ENCODE peak calls at places on chromosome 11, in seven cellular contexts. U is fibroblast of pulmonary artery, K is right lobe of liver, C is cardiac fibroblast, H is cardiac muscle cell, B is astrocyte of the cerebellum, R is PC-9. L is an unnamed sample.

GRCh38 chr11:12802418-12803085 is 128.3 kb downstream of the TEAD1 start:
- DNase-seq in U (peak), K (peak), C (peak), H (no peak), B (peak), R (peak), L (no peak)

GRCh38 chr11:66116576-66117361 is 46.7 kb downstream of the PACS1 start:
- DNase-seq in U (no peak), K (no peak), C (no peak), H (no peak), B (no peak), R (no peak), L (no peak)

GRCh38 chr11:130227373-130227772 is 67.8 kb downstream of the ST14 start:
- DNase-seq in U (no peak), K (no peak), C (no peak), H (no peak), B (no peak), R (no peak), L (no peak)

GRCh38 chr11:38176812-38177322 is 1578.8 kb upstream of the RAG2 start:
- DNase-seq in U (no peak), K (no peak), C (no peak), H (no peak), B (no peak), R (no peak), L (no peak)

GRCh38 chr11:75784085-75784478 is 15.5 kb downstream of the DGAT2 start:
- DNase-seq in U (no peak), K (no peak), C (no peak), H (no peak), B (no peak), R (no peak), L (no peak)

GRCh38 chr11:112344040-112344413 is 83.4 kb upstream of the PLET1 start:
- DNase-seq in U (no peak), K (no peak), C (no peak), H (no peak), B (no peak), R (peak), L (no peak)

GRCh38 chr11:123111465-123111864 is 49.5 kb upstream of the HSPA8 start:
- DNase-seq in U (peak), K (no peak), C (peak), H (peak), B (no peak), R (peak), L (no peak)

GRCh38 chr11:73177380-73178091 is 35.4 kb upstream of the FCHSD2 start:
- DNase-seq in U (peak), K (peak), C (no peak), H (no peak), B (no peak), R (no peak), L (no peak)

GRCh38 chr11:134761361-134761760 is 349.3 kb upstream of the B3GAT1 start:
- DNase-seq in U (no peak), K (no peak), C (no peak), H (no peak), B (no peak), R (no peak), L (no peak)

GRCh38 chr11:45723421-45723820 is 58.0 kb upstream of the CHST1 start:
- DNase-seq in U (no peak), K (no peak), C (no peak), H (no peak), B (no peak), R (no peak), L (no peak)

GRCh38 chr11:120199613-120200012 is 11.2 kb upstream of the OAF start:
- DNase-seq in U (no peak), K (no peak), C (no peak), H (no peak), B (no peak), R (no peak), L (no peak)

GRCh38 chr11:22069844-22070243 is 123.0 kb upstream of the ANO5 start:
- DNase-seq in U (no peak), K (no peak), C (no peak), H (no peak), B (no peak), R (no peak), L (no peak)

GRCh38 chr11:9565822-9566560 is 7.5 kb upstream of the WEE1 start:
- DNase-seq in U (peak), K (no peak), C (peak), H (peak), B (peak), R (peak), L (peak)

GRCh38 chr11:129117595-129118350 is 74.4 kb downstream of the ARHGAP32 start:
- DNase-seq in U (peak), K (peak), C (peak), H (peak), B (peak), R (peak), L (peak)

GRCh38 chr11:73532310-73532709 is 65.6 kb downstream of the FAM168A start:
- DNase-seq in U (no peak), K (no peak), C (no peak), H (no peak), B (no peak), R (no peak), L (no peak)

GRCh38 chr11:7115775-7116174 is 27.0 kb downstream of the RBMXL2 start:
- DNase-seq in U (peak), K (no peak), C (peak), H (no peak), B (no peak), R (no peak), L (no peak)

GRCh38 chr11:15824060-15824459 is 532.3 kb downstream of the SOX6 start:
- DNase-seq in U (no peak), K (no peak), C (peak), H (no peak), B (no peak), R (no peak), L (no peak)

GRCh38 chr11:130894322-130895025 is 21.8 kb downstream of the SNX19 start:
- DNase-seq in U (peak), K (peak), C (peak), H (peak), B (peak), R (peak), L (peak)

GRCh38 chr11:85431319-85431718 is 195.8 kb downstream of the DLG2 start:
- DNase-seq in U (no peak), K (no peak), C (no peak), H (no peak), B (no peak), R (no peak), L (no peak)

GRCh38 chr11:8828580-8829358 is 82.2 kb upstream of the AKIP1 start:
- DNase-seq in U (no peak), K (peak), C (no peak), H (no peak), B (no peak), R (no peak), L (no peak)

GRCh38 chr11:122207921-122208764 is 92.1 kb upstream of the BLID start:
- DNase-seq in U (peak), K (no peak), C (peak), H (no peak), B (no peak), R (no peak), L (no peak)

GRCh38 chr11:12281571-12282478 is 95.5 kb upstream of the PARVA start:
- DNase-seq in U (peak), K (peak), C (peak), H (peak), B (peak), R (no peak), L (peak)

GRCh38 chr11:66050581-66051231 is 1.5 kb upstream of the SF3B2 start:
- DNase-seq in U (no peak), K (no peak), C (no peak), H (no peak), B (no peak), R (no peak), L (no peak)

GRCh38 chr11:95148421-95148820 is 58.8 kb downstream of the ENDOD1 start:
- DNase-seq in U (no peak), K (no peak), C (no peak), H (no peak), B (no peak), R (no peak), L (no peak)

GRCh38 chr11:125224391-125225015 is 60.0 kb downstream of the PKNOX2 start:
- DNase-seq in U (peak), K (no peak), C (peak), H (peak), B (no peak), R (no peak), L (no peak)

GRCh38 chr11:42034821-42035220 is 575.4 kb upstream of the LRRC4C start:
- DNase-seq in U (no peak), K (no peak), C (no peak), H (no peak), B (no peak), R (no peak), L (no peak)

GRCh38 chr11:126474220-126474619 is 118.7 kb downstream of the ST3GAL4 start:
- DNase-seq in U (no peak), K (no peak), C (no peak), H (no peak), B (no peak), R (no peak), L (no peak)

GRCh38 chr11:18277560-18278271 is 11.7 kb downstream of the SAA1 start:
- DNase-seq in U (peak), K (no peak), C (peak), H (no peak), B (no peak), R (no peak), L (no peak)

GRCh38 chr11:65530157-65530496 is 5.2 kb downstream of the SCYL1 start:
- DNase-seq in U (no peak), K (no peak), C (no peak), H (no peak), B (no peak), R (no peak), L (no peak)

GRCh38 chr11:124611016-124611571 is at the start of gene PANX3:
- DNase-seq in U (no peak), K (no peak), C (no peak), H (no peak), B (peak), R (no peak), L (no peak)

GRCh38 chr11:95577716-95578460 is 211.7 kb downstream of the FAM76B start:
- DNase-seq in U (peak), K (no peak), C (peak), H (no peak), B (no peak), R (peak), L (no peak)

GRCh38 chr11:6635082-6635932 is 16.1 kb upstream of the TPP1 start:
- DNase-seq in U (peak), K (peak), C (peak), H (no peak), B (no peak), R (no peak), L (no peak)

GRCh38 chr11:78350101-78350645 is 67.4 kb downstream of the GAB2 start:
- DNase-seq in U (peak), K (no peak), C (peak), H (no peak), B (no peak), R (no peak), L (no peak)

GRCh38 chr11:11978098-11978637 is 30.3 kb downstream of the DKK3 start:
- DNase-seq in U (no peak), K (no peak), C (no peak), H (no peak), B (no peak), R (no peak), L (no peak)

GRCh38 chr11:32316846-32317525 is 118.4 kb downstream of the WT1 start:
- DNase-seq in U (peak), K (no peak), C (peak), H (no peak), B (no peak), R (no peak), L (no peak)

GRCh38 chr11:74154621-74155281 is 16.1 kb downstream of the C2CD3 start:
- DNase-seq in U (peak), K (no peak), C (peak), H (no peak), B (no peak), R (peak), L (no peak)

DNA sequence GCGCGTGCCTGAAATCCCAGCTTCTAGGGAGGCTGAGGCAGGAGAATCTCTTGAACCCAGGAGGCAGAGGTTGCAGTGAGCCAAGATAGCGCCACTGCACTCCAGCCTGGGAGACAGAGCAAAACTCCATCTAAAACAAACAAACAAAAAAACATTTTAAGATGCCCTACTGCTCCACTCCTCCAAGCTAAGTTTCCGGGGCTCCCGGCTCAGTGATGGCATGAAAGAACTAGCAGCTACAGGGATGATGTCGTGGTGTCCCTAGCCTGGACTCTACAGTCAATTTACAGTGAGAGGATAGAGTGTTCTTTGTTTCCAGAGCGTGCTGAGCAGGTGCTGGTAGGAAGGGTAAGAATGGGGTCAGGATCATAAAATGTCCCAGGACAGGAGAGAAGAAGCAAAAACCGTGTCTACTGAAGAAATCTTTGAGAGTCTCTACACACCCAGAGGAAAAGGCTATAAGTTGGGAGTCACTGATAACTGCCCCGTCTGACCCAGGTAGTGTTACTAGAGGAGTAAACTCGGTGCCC is 1.2 kb upstream of the ZBTB3 start:
- DNase-seq in U (no peak), K (no peak), C (no peak), H (no peak), B (no peak), R (no peak), L (no peak)
- H3K4me3 ChIP-seq in U (no peak), K (no peak), C (no peak), H (no peak), B (no peak), R (peak), L (no peak)

GRCh38 chr11:64185323-64186204 is at the start of gene STIP1:
- DNase-seq in U (peak), K (peak), C (peak), H (peak), B (peak), R (peak), L (peak)
- TF ChIP-seq CTCF in U (peak), K (peak), C (peak), H (peak), B (peak), R (peak), L (peak)

DNA sequence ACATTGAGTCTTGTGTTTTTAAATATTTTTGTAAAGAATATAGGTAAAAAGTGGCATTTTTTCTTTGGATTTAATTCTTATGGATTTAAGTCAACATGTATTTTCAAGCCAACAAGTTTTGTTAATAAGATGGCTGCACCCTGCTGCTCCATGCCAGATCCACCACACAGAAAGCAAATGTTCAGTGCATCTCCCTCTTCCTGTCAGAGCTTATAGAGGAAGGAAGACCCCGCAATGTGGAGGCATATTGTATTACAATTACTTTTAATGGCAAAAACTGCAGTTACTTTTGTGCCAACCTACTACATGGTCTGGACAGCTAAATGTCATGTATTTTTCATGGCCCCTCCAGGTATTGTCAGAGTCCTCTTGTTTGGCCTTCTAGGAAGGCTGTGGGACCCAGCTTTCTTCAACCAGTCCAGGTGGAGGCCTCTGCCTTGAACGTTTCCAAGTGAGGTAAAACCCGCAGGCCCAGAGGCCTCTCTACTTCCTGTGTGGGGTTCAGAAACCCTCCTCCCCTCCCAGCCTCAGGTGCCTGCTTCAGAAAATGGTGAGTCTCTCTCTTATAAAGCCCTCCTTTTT is at the start of gene CD3E:
- DNase-seq in U (no peak), K (no peak), C (no peak), H (no peak), B (no peak), R (no peak), L (no peak)
- H3K4me3 ChIP-seq in U (no peak), K (no peak), C (no peak), H (no peak), B (no peak), R (no peak), L (no peak)

DNA sequence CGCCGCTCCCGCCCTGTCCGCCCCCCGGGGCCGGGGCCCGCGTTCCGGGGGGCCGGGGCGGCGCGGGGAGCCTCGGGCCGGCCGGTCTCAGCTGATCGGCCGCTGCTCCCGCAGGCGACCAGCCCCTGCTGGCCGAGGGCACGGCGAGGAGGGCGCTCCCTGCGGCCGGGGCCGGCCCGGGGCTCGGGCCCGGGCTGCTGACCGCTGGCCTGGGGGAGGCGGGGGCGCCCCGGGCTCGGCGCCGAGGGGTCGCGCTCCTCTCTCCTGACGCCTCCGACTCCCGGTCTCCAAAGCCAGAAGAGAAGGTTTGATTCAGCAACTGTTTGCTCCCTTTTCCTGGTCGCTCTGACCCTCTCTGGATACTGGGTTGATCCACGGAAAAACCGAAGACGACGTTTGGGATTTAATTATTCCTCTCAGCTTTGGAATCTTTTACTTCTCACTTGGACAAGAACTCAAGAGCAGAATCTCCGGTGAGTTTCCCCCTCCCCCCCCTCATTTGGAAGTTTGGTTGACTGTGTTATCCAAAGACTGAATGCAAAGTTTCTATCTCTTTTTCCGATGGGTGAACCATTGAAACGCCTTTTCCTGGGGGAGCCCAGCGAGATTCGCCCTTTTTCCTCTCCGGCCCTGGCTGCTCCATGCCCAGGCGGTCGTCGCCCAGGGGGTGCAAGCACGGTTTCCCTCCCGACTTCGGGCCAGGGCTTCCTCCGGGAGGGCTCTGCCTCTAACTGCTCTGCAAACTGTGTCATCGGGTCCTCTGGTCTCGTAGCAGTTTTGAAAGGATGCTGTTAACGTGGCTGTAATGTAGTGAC is 721 bp downstream of the KDM2A start:
- DNase-seq in U (no peak), K (peak), C (peak), H (peak), B (no peak), R (no peak), L (no peak)
- TF ChIP-seq CTCF in U (no peak), K (peak), C (no peak), H (no peak), B (no peak), R (no peak), L (peak)

GRCh38 chr11:92246637-92247036 is 22.0 kb downstream of the FAT3 start:
- DNase-seq in U (no peak), K (no peak), C (peak), H (no peak), B (no peak), R (peak), L (no peak)
- H3K4me3 ChIP-seq in U (no peak), K (no peak), C (no peak), H (no peak), B (no peak), R (no peak), L (no peak)

GRCh38 chr11:117823941-117824420 is 563 bp downstream of the FXYD2 start:
- DNase-seq in U (peak), K (peak), C (peak), H (no peak), B (no peak), R (no peak), L (no peak)

GRCh38 chr11:117822522-117823033 is 2.0 kb downstream of the FXYD2 start:
- DNase-seq in U (no peak), K (no peak), C (no peak), H (no peak), B (no peak), R (no peak), L (no peak)

GRCh38 chr11:117824571-117825537 is at the start of gene FXYD2:
- DNase-seq in U (peak), K (peak), C (no peak), H (no peak), B (no peak), R (no peak), L (no peak)

GRCh38 chr11:117822031-117822521 is 2.5 kb downstream of the FXYD2 start:
- DNase-seq in U (peak), K (peak), C (no peak), H (peak), B (no peak), R (no peak), L (no peak)

DNA sequence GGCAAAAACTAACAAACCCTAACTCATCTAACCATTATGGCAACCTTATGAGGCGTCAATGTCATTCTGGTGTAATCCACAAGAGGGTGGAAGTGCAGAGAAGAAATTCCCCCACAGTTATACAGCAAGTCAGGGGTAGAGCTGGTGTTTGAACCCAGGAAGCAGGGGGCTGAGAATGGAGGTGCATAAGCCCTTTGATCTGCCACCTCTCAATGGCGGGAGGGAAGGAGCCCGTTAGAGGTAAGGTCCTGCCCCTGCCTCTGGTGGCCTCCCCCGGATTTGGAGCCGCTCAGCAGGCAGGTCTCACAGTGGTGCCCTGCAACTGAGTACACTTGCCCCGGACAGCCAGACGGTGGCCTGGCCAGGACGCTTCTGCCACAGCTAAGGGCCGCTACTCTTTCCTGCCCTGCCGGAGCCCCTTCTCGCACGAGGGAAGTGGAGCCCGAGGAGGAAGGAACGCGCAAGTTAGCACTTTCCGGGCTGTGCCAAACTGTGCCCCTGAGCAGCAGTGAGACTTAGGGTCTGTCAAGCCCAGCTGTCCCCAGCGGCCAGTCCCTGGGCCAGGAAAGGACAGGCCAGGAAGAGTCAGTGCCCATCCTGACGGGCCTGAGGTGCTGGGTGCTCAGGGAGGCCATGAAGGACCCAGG is 1.1 kb downstream of the FXYD2 start:
- DNase-seq in U (peak), K (peak), C (no peak), H (no peak), B (no peak), R (no peak), L (no peak)
- TF ChIP-seq CTCF in U (peak), K (peak), C (peak), H (peak), B (peak), R (peak), L (peak)